ENCODE peak calls at places on chromosomes 2 and 18, in four cellular contexts. F is A673, V is neural progenitor cell, T is fibroblast of lung. Q is an unnamed sample.

GRCh38 chr2:233063269-233063975 is 3.3 kb downstream of the INPP5D start:
- DNase-seq in F (no peak), V (peak), T (no peak), Q (no peak)

GRCh38 chr2:227890495-227891079 is 19.2 kb downstream of the DAW1 start:
- DNase-seq in F (peak), T (peak), V (peak), Q (peak)

GRCh38 chr18:70333757-70334156 is 44.9 kb downstream of the SOCS6 start:
- DNase-seq in V (no peak), T (peak), F (no peak), Q (no peak)

GRCh38 chr2:37819228-37819627 is 105.9 kb upstream of the RMDN2 start:
- DNase-seq in V (no peak), F (peak), T (peak), Q (no peak)

GRCh38 chr18:2908166-2908945 is 61.5 kb downstream of the EMILIN2 start:
- DNase-seq in T (no peak), F (no peak), V (no peak), Q (no peak)

GRCh38 chr2:104638162-104638561 is 215.8 kb upstream of the POU3F3 start:
- DNase-seq in T (no peak), F (no peak), V (no peak), Q (no peak)

GRCh38 chr18:74551936-74552555 is 17.7 kb downstream of the CNDP1 start:
- DNase-seq in T (peak), V (peak), F (peak), Q (peak)

GRCh38 chr18:25275414-25276001 is 76.5 kb downstream of the ZNF521 start:
- DNase-seq in V (no peak), F (no peak), T (no peak), Q (no peak)

GRCh38 chr18:11947214-11948119 is 33.8 kb upstream of the IMPA2 start:
- DNase-seq in V (peak), T (peak), F (no peak), Q (no peak)

GRCh38 chr2:222307138-222307756 is 8.4 kb upstream of the PAX3 start:
- DNase-seq in V (peak), F (peak), T (no peak), Q (no peak)

GRCh38 chr18:48004577-48004976 is 74.1 kb upstream of the SMAD2 start:
- DNase-seq in V (no peak), T (no peak), F (no peak), Q (no peak)

GRCh38 chr18:80249217-80250093 is 2.1 kb upstream of the PARD6G start:
- DNase-seq in T (no peak), V (no peak), F (no peak), Q (no peak)

GRCh38 chr2:46339676-46340459 is 42.7 kb downstream of the EPAS1 start:
- DNase-seq in T (peak), F (no peak), V (no peak), Q (no peak)

GRCh38 chr2:237299897-237300296 is 114.1 kb downstream of the COL6A3 start:
- DNase-seq in T (peak), V (no peak), F (peak), Q (no peak)

GRCh38 chr2:37829202-37829601 is 95.9 kb upstream of the RMDN2 start:
- DNase-seq in V (no peak), F (no peak), T (peak), Q (no peak)

GRCh38 chr2:2057125-2057721 is 273.9 kb downstream of the MYT1L start:
- DNase-seq in F (peak), T (no peak), V (no peak), Q (no peak)

GRCh38 chr2:37325625-37326071 is 1.0 kb upstream of the PRKD3 start:
- DNase-seq in V (no peak), F (no peak), T (no peak), Q (no peak)

GRCh38 chr2:40406485-40407289 is 45.2 kb downstream of the SLC8A1 start:
- DNase-seq in T (no peak), V (no peak), F (no peak), Q (no peak)

GRCh38 chr2:200177971-200178911 is 128.3 kb upstream of the SPATS2L start:
- DNase-seq in F (no peak), V (no peak), T (peak), Q (no peak)

GRCh38 chr2:218883491-218884490 is 3.1 kb downstream of the WNT10A start:
- DNase-seq in F (no peak), T (no peak), V (peak), Q (no peak)

GRCh38 chr2:127220102-127220806 is at the start of gene CYP27C1:
- DNase-seq in F (peak), V (peak), T (peak), Q (no peak)

GRCh38 chr2:39232141-39232540 is 11.6 kb downstream of the CDKL4 start:
- DNase-seq in V (no peak), F (no peak), T (no peak), Q (no peak)

GRCh38 chr2:147468963-147469362 is 375.9 kb upstream of the ACVR2A start:
- DNase-seq in V (no peak), F (no peak), T (no peak), Q (no peak)

GRCh38 chr2:62817995-62818713 is 112.6 kb downstream of the EHBP1 start:
- DNase-seq in V (no peak), T (no peak), F (no peak), Q (no peak)

GRCh38 chr2:363823-364470 is 76.1 kb upstream of the ALKAL2 start:
- DNase-seq in T (no peak), F (no peak), V (no peak), Q (no peak)
- TF ChIP-seq EZH2 in T (no peak), F (no peak), V (no peak), Q (peak)

DNA sequence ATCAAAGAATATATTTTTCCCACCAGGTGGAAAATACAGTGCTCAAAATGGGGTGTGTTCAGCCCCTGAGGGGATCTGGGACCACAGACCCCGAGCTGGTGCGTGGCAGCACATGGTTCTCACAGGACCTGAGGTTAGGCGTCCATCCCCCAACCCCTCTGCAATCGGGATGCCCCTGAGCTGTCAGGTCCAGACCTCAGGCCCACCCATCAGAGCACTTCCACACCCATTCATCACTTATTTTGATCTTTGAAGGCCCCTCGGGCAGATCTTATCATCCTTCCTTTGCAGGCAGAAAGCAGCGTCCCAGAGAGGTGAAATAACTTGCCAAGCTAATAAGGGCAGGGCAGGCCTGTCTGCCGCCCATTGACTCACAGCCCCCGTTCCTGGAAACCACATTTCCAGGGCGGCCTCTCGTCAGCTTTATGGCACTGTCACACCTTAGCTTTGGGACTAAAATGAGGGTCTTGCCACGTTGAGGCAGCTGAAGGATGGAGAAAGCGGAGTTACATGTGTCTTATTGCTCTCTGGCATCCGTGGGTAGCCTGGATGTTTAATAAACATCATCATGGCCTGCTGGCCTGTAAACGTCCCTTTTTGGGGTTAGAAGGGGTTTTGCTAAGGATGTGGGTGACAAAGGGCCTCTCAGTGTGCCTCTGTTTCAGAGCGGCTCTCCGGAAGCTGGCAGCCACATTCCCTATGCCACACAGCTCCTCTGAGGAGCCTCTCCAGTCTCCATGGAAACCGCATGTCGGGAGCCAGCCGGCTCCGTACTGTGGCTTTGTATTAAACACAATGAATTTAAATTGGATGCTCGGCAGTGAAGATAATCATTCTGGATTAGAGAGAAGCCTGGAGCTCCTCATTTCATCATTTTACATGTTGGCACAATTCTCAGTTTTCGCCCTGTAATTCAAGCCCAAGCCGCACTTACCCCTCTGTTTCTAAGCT is 58.3 kb upstream of the MAPRE3 start:
- DNase-seq in V (peak), T (no peak), F (peak), Q (no peak)
- TF ChIP-seq EZH2 in V (no peak), T (peak), F (no peak), Q (no peak)

DNA sequence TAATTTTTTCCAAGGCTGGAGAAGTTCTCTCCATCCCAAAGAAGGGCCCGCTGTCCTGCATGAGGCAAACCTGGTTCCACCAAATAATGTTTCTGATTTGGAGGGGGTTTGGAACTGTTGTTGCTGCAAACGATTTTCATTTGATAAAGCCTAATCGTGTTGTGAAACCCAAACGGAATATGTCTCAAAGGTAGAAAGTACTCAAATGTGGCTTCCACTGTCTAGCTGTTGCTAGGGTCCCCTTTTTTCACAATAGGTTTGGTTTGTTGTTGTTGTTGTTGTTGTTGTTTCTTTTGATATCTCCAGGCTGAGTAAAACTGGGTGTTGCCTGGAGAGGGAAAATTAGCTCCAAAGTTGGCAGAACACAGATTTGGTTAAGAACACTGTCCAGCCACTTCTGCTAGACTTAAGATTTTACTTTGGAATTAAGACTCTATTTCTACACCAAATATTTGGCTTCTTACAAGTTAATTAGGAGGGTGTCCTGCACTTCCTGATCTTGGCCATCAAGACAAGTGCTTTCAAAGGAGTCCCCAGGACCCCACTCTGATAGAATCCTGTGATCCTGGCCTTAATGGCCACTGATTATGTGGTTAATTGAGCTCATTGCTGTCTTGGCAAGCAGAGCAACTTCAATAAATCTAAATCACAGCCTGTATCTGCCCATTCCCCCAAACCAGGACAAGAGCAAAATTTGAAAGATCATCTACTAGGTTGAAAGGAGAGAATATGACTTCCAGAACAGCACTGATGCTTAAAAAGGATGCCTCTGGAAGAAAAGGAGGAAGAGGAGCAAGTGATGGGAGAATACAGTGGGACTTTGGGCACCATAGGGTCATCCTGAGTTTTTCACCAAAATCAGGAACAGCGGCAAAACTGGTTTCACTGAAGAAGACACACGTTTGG is 3.3 kb upstream of the HOXD13 start:
- DNase-seq in F (no peak), V (no peak), T (no peak), Q (no peak)
- TF ChIP-seq EZH2 in F (no peak), V (no peak), T (no peak), Q (no peak)

DNA sequence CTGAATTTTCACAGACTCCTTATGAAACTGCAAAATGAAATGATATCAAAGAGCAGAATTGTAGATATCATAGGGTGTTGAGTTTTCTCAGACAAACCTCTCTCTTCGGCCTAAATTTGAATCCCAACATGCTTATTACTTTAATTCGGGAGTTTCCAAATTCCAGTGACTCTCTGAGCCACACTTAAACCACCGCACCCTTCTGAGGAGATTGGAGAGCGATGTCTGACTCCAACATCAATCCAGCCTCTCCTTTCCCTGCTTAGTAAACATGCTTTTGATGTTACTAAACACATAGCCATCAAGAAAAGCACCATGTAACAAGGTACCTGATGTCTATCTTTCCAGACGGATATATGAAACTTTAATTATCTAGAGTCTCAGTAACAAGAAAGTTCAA is 103.1 kb upstream of the ARHGAP28 start:
- DNase-seq in V (no peak), F (no peak), T (no peak), Q (no peak)
- TF ChIP-seq EZH2 in V (no peak), F (no peak), T (no peak), Q (no peak)

GRCh38 chr2:74499269-74499939 is at the start of gene LBX2:
- DNase-seq in F (no peak), T (no peak), V (peak), Q (no peak)
- TF ChIP-seq EZH2 in F (peak), T (peak), V (peak), Q (no peak)

GRCh38 chr18:72868666-72869661 is 1.2 kb upstream of the NETO1 start:
- DNase-seq in F (peak), T (no peak), V (peak), Q (no peak)

GRCh38 chr18:72866572-72866900 is 1.3 kb downstream of the NETO1 start:
- DNase-seq in T (no peak), F (no peak), V (no peak), Q (no peak)

GRCh38 chr18:72867721-72868665 is at the start of gene NETO1:
- DNase-seq in T (no peak), F (peak), V (peak), Q (no peak)

GRCh38 chr18:72869786-72870185 is 2.0 kb upstream of the NETO1 start:
- DNase-seq in V (peak), T (no peak), F (no peak), Q (no peak)

GRCh38 chr18:72866901-72867701 is 686 bp downstream of the NETO1 start:
- DNase-seq in T (no peak), F (peak), V (peak), Q (no peak)
- TF ChIP-seq EZH2 in T (no peak), F (peak), V (peak), Q (peak)

Q was measured in SK-N-MC.